ENCODE peak calls at places on chromosomes 2 and 18, in ten cellular contexts. Z is fibroblast of pulmonary artery, N is HepG2, T is BJ, X is cardiac muscle cell, L is suprapubic skin, J is fibroblast of villous mesenchyme, Y is thoracic aorta, Q is HFF-Myc, E is brain microvascular endothelial cell. R is an unnamed sample.

GRCh38 chr2:195304310-195304709 is 352.7 kb upstream of the SLC39A10 start:
- DNase-seq in X (no peak), E (peak; percentile 12), L (no peak), Y (no peak), N (peak; percentile 35), J (peak; percentile 17), Z (peak; percentile 19), Q (no peak), T (no peak), R (no peak)

GRCh38 chr18:903703-904102 is 968 bp upstream of the ADCYAP1 start:
- DNase-seq in L (no peak), N (no peak), X (peak; percentile 83), E (peak; percentile 51), Y (no peak), T (no peak), Z (peak; percentile 65), J (peak; percentile 47), Q (peak; percentile 5), R (no peak)

GRCh38 chr2:78465707-78466106 is 559.8 kb upstream of the REG3G start:
- DNase-seq in N (peak; percentile 4), Z (no peak), T (no peak), J (no peak), E (no peak), X (no peak), Q (no peak), Y (no peak), L (no peak), R (no peak)

GRCh38 chr2:10282621-10283105 is 20.0 kb upstream of the HPCAL1 start:
- DNase-seq in L (no peak), N (no peak), Q (no peak), J (no peak), Y (no peak), E (no peak), T (no peak), Z (no peak), X (no peak), R (no peak)

GRCh38 chr2:176085120-176085788 is 1.5 kb upstream of the EVX2 start:
- DNase-seq in L (no peak), E (no peak), J (no peak), Y (no peak), Z (no peak), T (no peak), X (no peak), N (no peak), Q (no peak), R (no peak)

GRCh38 chr18:9706081-9706935 is 1.8 kb upstream of the RAB31 start:
- DNase-seq in X (no peak), T (no peak), Y (no peak), J (no peak), N (no peak), E (peak; percentile 40), Q (no peak), Z (no peak), L (peak; percentile 24), R (no peak)

GRCh38 chr2:225683258-225683657 is 283.7 kb downstream of the NYAP2 start:
- DNase-seq in Y (no peak), N (no peak), J (no peak), X (no peak), Z (no peak), T (no peak), Q (no peak), E (no peak), L (no peak), R (no peak)

GRCh38 chr2:84958135-84959044 is 12.6 kb upstream of the KCMF1 start:
- DNase-seq in T (peak; percentile 93), Z (peak; percentile 85), E (peak; percentile 71), Y (no peak), J (peak; percentile 82), X (peak; percentile 91), L (no peak), N (peak; percentile 80), Q (peak; percentile 80), R (peak; percentile 99)

GRCh38 chr2:8006626-8007025 is 675.2 kb upstream of the ID2 start:
- DNase-seq in X (no peak), Y (no peak), L (no peak), Z (no peak), E (no peak), N (no peak), J (no peak), Q (no peak), T (no peak), R (no peak)

GRCh38 chr2:113124181-113124961 is 3.0 kb upstream of the IL1RN start:
- DNase-seq in X (no peak), Q (no peak), Z (peak; percentile 39), J (peak; percentile 10), L (no peak), N (peak; percentile 23), Y (no peak), E (peak; percentile 15), T (no peak), R (no peak)

GRCh38 chr18:25137133-25137472 is 214.9 kb downstream of the ZNF521 start:
- DNase-seq in Q (no peak), E (no peak), Z (no peak), T (no peak), X (no peak), N (no peak), Y (no peak), J (no peak), L (no peak), R (no peak)

GRCh38 chr2:44801676-44802408 is 139.7 kb upstream of the SIX3 start:
- DNase-seq in E (no peak), X (no peak), T (no peak), J (no peak), Q (no peak), L (no peak), Z (peak; percentile 16), N (no peak), Y (no peak), R (no peak)

GRCh38 chr2:68163641-68164040 is 6.0 kb downstream of the PNO1 start:
- DNase-seq in L (no peak), E (no peak), X (no peak), Q (no peak), Z (no peak), T (no peak), N (no peak), Y (no peak), J (no peak), R (no peak)

GRCh38 chr2:189204322-189204941 is 24.9 kb upstream of the COL5A2 start:
- DNase-seq in T (no peak), L (no peak), Q (no peak), J (peak; percentile 67), N (no peak), Z (peak; percentile 39), X (no peak), E (no peak), Y (no peak), R (no peak)

GRCh38 chr2:135820003-135820618 is 16.9 kb downstream of the LCT start:
- DNase-seq in J (no peak), Q (no peak), L (no peak), T (no peak), Y (no peak), Z (no peak), N (no peak), X (no peak), E (peak; percentile 69), R (no peak)

GRCh38 chr2:135821190-135821589 is 15.8 kb downstream of the LCT start:
- DNase-seq in Y (no peak), J (no peak), E (no peak), Q (no peak), Z (no peak), N (no peak), X (no peak), T (no peak), L (no peak), R (no peak)

GRCh38 chr2:135817946-135818345 is 19.0 kb downstream of the LCT start:
- DNase-seq in X (no peak), J (no peak), Y (no peak), N (no peak), T (no peak), L (no peak), Z (no peak), Q (no peak), E (peak; percentile 21), R (no peak)

GRCh38 chr2:135817466-135817865 is 19.5 kb downstream of the LCT start:
- DNase-seq in N (no peak), Z (no peak), J (no peak), X (no peak), E (no peak), T (no peak), L (no peak), Q (no peak), Y (no peak), R (no peak)

DNA sequence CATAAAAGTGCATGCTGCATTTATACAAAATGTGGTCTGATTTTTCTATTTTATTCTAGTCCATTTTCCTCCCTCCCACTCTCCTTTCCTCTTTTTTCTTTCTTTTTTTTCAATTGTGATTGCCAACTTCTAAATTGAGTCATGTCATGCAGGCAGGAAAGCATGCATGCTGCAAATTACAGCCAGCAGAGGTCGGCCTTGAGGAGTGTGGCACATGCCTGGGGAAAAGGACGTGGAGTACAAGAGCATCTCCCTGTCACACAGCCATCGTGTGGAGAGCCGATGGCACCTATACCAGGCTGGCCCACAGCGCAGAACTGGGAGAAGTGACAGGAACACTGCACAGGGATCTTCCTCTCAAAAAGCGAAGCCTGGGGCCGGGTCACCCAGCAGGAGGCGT is 17.8 kb downstream of the LCT start:
- DNase-seq in T (no peak), X (no peak), Q (no peak), J (peak; percentile 27), N (peak; percentile 29), E (peak; percentile 46), Z (peak; percentile 35), L (no peak), Y (no peak), R (no peak)
- TF ChIP-seq CTCF in T (peak; percentile 55), X (peak; percentile 41), Q (peak; percentile 53), J (peak; percentile 52), N (peak; percentile 74), E (peak; percentile 78), Z (peak; percentile 48), L (no peak), Y (no peak), R (peak; percentile 51)

GRCh38 chr2:219465659-219466561 is 31.3 kb downstream of the SPEG start:
- DNase-seq in E (no peak), Q (no peak), X (no peak), L (no peak), Y (no peak), J (no peak), Z (no peak), T (no peak), N (no peak), R (no peak)
- H3K4me3 ChIP-seq in E (no peak overlapping the region), Q (no peak overlapping the region), X (no peak overlapping the region), L (no peak overlapping the region), Y (no peak overlapping the region), J (no peak overlapping the region), Z (no peak overlapping the region), T (no peak overlapping the region), N (no peak overlapping the region), R (no peak overlapping the region)

DNA sequence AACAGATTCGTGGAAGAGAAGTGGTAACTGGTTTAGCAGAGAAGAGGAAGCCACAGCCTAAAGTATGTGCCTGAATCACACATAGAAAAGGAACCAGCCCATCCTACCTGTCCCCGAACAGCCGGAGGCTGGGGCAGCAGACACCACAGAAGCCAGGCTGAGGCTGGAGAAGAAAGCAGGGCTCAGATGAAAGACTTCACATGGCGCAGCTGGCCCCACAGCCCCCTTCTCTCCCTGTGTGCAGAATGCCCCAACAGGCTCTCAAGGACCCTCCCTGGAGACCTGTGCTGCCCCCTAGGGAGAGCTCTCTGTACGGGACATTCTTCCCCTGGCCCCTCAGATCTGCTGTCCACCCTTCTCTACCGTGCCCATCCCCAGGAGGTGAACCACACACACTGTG is 83.5 kb upstream of the RAB12 start:
- DNase-seq in Q (no peak), L (no peak), Z (no peak), X (peak; percentile 32), Y (no peak), N (peak; percentile 8), E (no peak), T (no peak), J (no peak), R (no peak)
- TF ChIP-seq CTCF in Q (peak; percentile 30), L (no peak), Z (peak; percentile 7), X (peak; percentile 13), Y (no peak), N (peak; percentile 45), E (peak; percentile 52), T (peak; percentile 17), J (peak; percentile 25), R (peak; percentile 42)

GRCh38 chr2:96768083-96768561 is 7.4 kb downstream of the CNNM4 start:
- DNase-seq in Z (no peak), E (no peak), L (no peak), T (no peak), N (no peak), Q (no peak), J (peak; percentile 55), X (no peak), Y (no peak), R (no peak)
- H3K4me3 ChIP-seq in Z (no peak overlapping the region), E (no peak overlapping the region), L (no peak overlapping the region), T (no peak overlapping the region), N (no peak overlapping the region), Q (no peak overlapping the region), J (no peak overlapping the region), X (no peak overlapping the region), Y (no peak overlapping the region), R (no peak overlapping the region)

R was measured in epithelial cell of proximal tubule.